ENCODE peak calls at places on chromosomes 11 and 22, in four cellular contexts. P, Q, L and A are unnamed samples. For H3K9me3, the result is how much of the 10 kb centered on the place peaks cover.

GRCh38 chr22:27542602-27543001 is 259.0 kb downstream of the MN1 start:
- DNase-seq in P (no peak), Q (no peak), L (no peak), A (no peak)

GRCh38 chr11:91788764-91789163 is 435.9 kb upstream of the FAT3 start:
- DNase-seq in P (no peak), Q (no peak), L (no peak), A (no peak)

GRCh38 chr11:124740277-124740882 is 638 bp downstream of the NRGN start:
- DNase-seq in P (peak), Q (peak), L (no peak), A (peak)

GRCh38 chr11:64856382-64857227 is 12.2 kb upstream of the CDC42BPG start:
- DNase-seq in P (no peak), Q (no peak), L (no peak), A (no peak)

GRCh38 chr11:88535266-88535665 is 197.7 kb upstream of the CTSC start:
- DNase-seq in P (no peak), Q (no peak), L (no peak), A (no peak)

GRCh38 chr11:66936326-66936725 is 21.9 kb downstream of the PC start:
- DNase-seq in P (no peak), Q (no peak), L (no peak), A (no peak)

GRCh38 chr11:78203184-78203583 is 14.5 kb downstream of the USP35 start:
- DNase-seq in P (no peak), Q (no peak), L (no peak), A (peak)

GRCh38 chr22:38202437-38203089 is 769 bp downstream of the MAFF start:
- DNase-seq in P (peak), Q (peak), L (no peak), A (peak)

GRCh38 chr11:35688023-35688422 is 25.4 kb downstream of the TRIM44 start:
- DNase-seq in P (no peak), Q (no peak), L (no peak), A (no peak)

GRCh38 chr11:1116104-1116503 is 41.4 kb downstream of the MUC2 start:
- DNase-seq in P (peak), Q (peak), L (no peak), A (no peak)

GRCh38 chr11:1091332-1092083 is 16.8 kb downstream of the MUC2 start:
- DNase-seq in P (peak), Q (no peak), L (no peak), A (no peak)

GRCh38 chr11:48040830-48041444 is 60.6 kb downstream of the PTPRJ start:
- DNase-seq in P (no peak), Q (no peak), L (no peak), A (no peak)

GRCh38 chr11:65663634-65664200 is 1.0 kb upstream of the RELA start:
- DNase-seq in P (peak), Q (peak), L (no peak), A (no peak)

GRCh38 chr22:34960005-34960404 is 106.0 kb upstream of the ISX start:
- DNase-seq in P (no peak), Q (no peak), L (no peak), A (no peak)

GRCh38 chr11:44301856-44302231 is 8.1 kb downstream of the ALX4 start:
- DNase-seq in P (no peak), Q (peak), L (no peak), A (no peak)

GRCh38 chr22:35540600-35541253 is at the start of gene RASD2:
- DNase-seq in P (peak), Q (peak), L (no peak), A (no peak)

GRCh38 chr11:81673001-81673400 is 1060.7 kb downstream of the FAM181B start:
- DNase-seq in P (no peak), Q (no peak), L (no peak), A (no peak)

GRCh38 chr11:1336836-1337646 is 27.6 kb upstream of the TOLLIP start:
- DNase-seq in P (peak), Q (peak), L (no peak), A (no peak)

GRCh38 chr11:11669447-11669846 is 47.6 kb upstream of the GALNT18 start:
- DNase-seq in P (no peak), Q (no peak), L (no peak), A (no peak)

GRCh38 chr11:64862914-64863313 is 15.5 kb downstream of the EHD1 start:
- DNase-seq in P (no peak), Q (no peak), L (no peak), A (no peak)

GRCh38 chr11:17197431-17197898 is 10.3 kb downstream of the PIK3C2A start:
- DNase-seq in P (no peak), Q (no peak), L (no peak), A (no peak)

GRCh38 chr11:46618789-46619188 is 1.4 kb downstream of the ATG13 start:
- DNase-seq in P (no peak), Q (no peak), L (no peak), A (no peak)

GRCh38 chr22:40111451-40111850 is 66.3 kb upstream of the TNRC6B start:
- DNase-seq in P (no peak), Q (no peak), L (no peak), A (no peak)

GRCh38 chr22:30860176-30861105 is 108.1 kb downstream of the MORC2 start:
- DNase-seq in P (peak), Q (no peak), L (no peak), A (no peak)

GRCh38 chr22:20156611-20157415 is 6.0 kb upstream of the CCDC188 start:
- DNase-seq in P (peak), Q (peak), L (peak), A (peak)

GRCh38 chr11:116030697-116031331 is 526.6 kb upstream of the CADM1 start:
- DNase-seq in P (no peak), Q (no peak), L (no peak), A (no peak)

GRCh38 chr11:94750319-94751215 is 17.6 kb upstream of the AMOTL1 start:
- DNase-seq in P (no peak), Q (no peak), L (no peak), A (no peak)

GRCh38 chr11:126543691-126544090 is 188.2 kb downstream of the ST3GAL4 start:
- DNase-seq in P (no peak), Q (no peak), L (no peak), A (no peak)
- TF ChIP-seq CTCF in P (no peak), Q (no peak), L (no peak), A (no peak)

DNA sequence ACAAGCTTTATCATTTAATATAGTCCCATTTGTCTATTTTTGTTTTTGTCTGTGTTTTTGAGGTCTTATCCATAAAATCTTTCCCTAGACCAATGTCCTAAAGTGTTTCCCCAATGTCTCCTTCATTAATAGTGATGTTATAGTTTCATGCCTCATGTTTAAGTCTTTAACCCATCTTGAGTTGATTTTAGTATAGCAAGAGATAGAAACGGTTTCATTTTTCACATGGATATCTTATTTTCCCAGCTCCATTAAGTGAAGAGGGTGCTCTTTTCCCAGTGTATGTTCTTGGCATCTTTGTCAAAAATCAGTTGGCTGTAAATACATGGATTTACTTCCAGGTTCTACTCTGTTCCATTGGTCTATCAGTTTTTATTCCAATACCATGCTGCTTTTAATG is 58.2 kb downstream of the KCNQ1OT1 start:
- DNase-seq in P (no peak), Q (no peak), L (no peak), A (no peak)
- H3K9me3 ChIP-seq in P (under half), Q (half or more), L (half or more), A (under half)

DNA sequence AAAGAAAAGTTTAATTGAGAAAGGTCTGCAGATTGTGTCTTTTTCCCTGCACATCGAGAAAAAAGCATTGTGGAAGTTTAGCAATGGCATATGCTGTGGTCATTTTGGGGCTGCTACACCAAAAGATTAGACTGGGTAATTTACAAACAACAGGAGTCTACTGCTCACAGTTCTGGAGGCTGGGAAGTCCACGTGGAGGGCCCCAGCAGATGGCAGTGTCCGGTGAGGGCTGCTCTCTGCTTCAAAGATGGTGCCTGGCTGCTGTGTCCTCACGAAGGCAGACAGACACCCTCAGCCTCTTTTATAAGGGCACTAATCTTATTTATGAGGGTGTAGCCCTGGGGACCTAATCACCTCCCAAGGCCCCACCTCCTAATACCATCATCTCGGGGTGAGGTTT is 21.1 kb downstream of the PHF21B start:
- DNase-seq in P (no peak), Q (no peak), L (no peak), A (no peak)
- TF ChIP-seq CTCF in P (no peak), Q (no peak), L (peak), A (no peak)

GRCh38 chr11:70745451-70745850 is 347.1 kb downstream of the CTTN start:
- DNase-seq in P (no peak), Q (no peak), L (no peak), A (no peak)
- H3K9me3 ChIP-seq in P (under half), Q (under half), L (under half), A (under half)

DNA sequence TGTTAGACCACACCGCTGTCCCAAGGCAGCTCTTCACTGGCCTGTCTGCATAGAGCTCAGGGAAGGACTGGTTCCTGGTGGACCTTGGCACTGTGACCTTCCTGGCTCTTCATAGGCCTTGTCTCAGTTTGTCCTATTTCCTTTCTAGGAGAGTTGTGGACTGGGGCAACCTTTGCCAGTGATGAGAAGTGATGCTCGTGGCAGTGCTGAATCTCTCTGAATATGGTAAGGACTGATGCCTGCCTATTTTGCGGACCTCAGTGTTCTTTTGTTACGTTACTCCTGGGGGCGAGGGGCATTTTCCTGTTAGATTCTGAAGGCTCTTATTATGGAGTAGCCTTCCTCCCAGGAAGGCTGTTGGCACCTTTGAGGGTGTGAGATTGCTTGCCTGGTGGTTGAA is 24.2 kb downstream of the CABIN1 start:
- DNase-seq in P (no peak), Q (no peak), L (no peak), A (no peak)
- TF ChIP-seq CTCF in P (no peak), Q (no peak), L (no peak), A (no peak)

DNA sequence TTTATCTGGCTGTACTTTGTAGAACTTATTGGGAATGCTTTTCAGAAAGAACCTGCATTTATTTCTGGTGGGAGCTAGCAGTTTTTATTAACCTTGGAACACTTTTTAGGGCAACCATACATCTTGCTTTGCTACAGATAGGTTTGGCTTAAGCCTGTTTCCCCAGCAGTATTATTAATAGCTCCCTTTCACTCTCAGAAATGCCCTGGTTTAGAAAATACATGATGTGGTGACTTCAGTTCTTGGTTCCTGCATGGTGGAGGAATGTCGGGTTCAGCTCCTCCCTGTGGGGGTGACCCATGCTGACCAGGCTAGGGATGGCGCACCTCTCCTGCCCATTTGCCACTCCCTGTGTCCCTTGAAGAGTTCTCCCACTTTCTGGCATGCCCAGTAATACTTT is 28.2 kb downstream of the ZBED4 start:
- DNase-seq in P (no peak), Q (no peak), L (no peak), A (no peak)
- H3K9me3 ChIP-seq in P (under half), Q (under half), L (under half), A (under half)

DNA sequence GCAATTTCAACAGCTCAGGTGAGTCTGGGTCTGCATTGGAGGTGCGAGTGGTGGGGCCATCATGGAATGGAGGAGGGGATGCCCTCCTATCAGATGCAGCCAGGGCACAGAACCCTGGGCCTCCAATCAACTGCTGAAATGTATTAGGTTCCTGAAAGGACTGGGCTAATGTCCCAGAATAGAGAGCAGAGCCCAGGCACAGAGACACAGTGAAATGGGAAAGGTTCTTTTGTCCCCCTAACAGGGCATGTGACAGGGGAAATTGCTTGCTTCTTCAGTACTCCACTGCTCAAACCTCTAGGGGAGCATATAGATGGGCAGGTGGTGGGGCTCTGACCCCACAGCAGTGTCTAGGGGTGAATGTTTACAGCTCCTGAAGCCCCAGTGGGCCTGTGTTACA is 87.3 kb upstream of the CLPB start:
- DNase-seq in P (no peak), Q (no peak), L (no peak), A (no peak)
- TF ChIP-seq CTCF in P (no peak), Q (no peak), L (no peak), A (no peak)

DNA sequence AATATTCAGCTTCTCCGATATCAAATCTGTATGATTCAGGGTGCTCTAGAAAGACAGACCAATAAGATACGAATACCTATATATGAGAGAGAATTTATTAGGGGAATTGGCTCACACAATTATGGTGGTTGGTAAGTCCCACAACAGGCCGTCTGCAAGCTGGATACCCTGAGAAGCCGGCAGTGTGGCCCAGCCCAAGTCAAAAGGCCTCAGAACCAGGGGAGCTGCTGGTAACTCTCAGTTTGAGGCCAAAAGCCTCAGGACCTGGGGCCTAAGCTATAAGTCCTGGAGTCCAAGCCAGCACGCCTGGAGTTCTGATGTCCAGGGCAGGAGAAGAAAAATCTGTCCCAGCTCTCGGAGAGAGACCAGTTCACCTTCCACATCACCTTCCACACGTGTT is 318.7 kb downstream of the BRD1 start:
- DNase-seq in P (no peak), Q (no peak), L (no peak), A (no peak)
- H3K9me3 ChIP-seq in P (under half), Q (under half), L (under half), A (under half)

DNA sequence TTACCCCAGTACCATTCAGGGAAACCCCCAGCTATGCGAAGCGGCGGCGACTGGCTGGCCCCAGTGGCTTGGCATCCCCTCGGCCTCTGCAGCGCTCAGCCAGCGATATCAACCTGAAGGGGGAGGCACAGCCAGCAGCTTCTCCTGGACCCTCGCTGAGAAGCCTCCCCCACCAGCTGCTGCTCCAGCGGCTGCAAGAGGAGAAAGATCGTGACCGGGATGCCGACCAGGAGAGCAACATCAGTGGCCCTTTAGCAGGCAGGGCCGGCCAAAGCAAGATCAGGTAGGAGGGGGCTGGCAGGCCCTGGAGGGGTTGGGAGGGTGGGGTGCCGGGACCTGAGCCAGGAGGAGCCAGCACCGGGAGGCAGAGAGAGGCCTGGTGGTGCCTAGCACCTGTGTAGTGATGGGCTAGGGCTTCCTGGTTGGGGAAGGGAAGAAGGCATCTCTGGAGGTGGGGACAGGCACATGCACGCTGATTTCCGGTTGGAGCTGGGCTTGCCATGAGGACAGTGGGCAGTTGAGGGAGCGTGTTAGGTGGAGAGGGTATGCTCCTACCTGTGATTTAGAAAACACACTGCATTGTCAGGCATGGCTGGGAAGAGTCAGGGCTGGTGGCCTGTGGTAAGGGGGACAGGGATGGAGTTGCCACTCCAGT is 22.3 kb downstream of the SHANK3 start:
- DNase-seq in P (peak), Q (no peak), L (no peak), A (no peak)
- TF ChIP-seq CTCF in P (no peak), Q (no peak), L (no peak), A (no peak)

DNA sequence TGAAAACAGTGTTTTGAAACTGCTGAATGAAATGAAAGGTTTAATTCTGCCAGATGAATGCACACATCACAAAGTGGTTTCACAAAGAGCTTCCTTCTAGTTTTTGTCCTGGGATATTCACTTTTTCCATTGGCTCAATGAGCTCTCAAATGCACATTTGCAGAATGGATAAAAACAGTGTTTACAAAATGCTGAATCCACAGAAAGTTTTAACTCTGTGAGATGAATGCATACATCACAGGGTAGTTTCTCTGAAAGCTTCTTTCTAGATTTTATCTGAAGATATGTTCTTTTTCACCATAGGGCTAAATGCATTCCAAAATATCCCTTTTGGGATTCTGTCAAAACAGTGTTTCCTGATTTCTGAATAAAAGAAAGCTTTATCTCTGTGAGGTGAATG is 237.6 kb downstream of the OR4A5 start:
- DNase-seq in P (no peak), Q (no peak), L (no peak), A (no peak)
- H3K9me3 ChIP-seq in P (under half), Q (half or more), L (half or more), A (under half)